ENCODE peak calls at places on chromosomes 13 and 19, in five cellular contexts. One of them, this sample, is unnamed.

GRCh38 chr19:52786078-52786463 is 520 bp downstream of the ZNF600 start:
- DNase-seq in uterus: peak
- DNase-seq in nucleus accumbens: no peak
- DNase-seq in hypothalamus: no peak
- DNase-seq in stimulated activated CD4-positive, alpha-beta T cell treated with anti-CD3 and anti-CD28 coated beads, Interleukin-1b, Interleukin-23, amount 100 ng/mL, for 24 hours: no peak
- DNase-seq in this sample: no peak

GRCh38 chr19:9836021-9836420 is 903 bp downstream of the PIN1 start:
- DNase-seq in uterus: no peak
- DNase-seq in nucleus accumbens: no peak
- DNase-seq in hypothalamus: no peak
- DNase-seq in stimulated activated CD4-positive, alpha-beta T cell treated with anti-CD3 and anti-CD28 coated beads, Interleukin-1b, Interleukin-23, amount 100 ng/mL, for 24 hours: no peak
- DNase-seq in this sample: no peak

GRCh38 chr19:47693903-47694302 is 19.3 kb upstream of the EHD2 start:
- DNase-seq in uterus: no peak
- DNase-seq in nucleus accumbens: no peak
- DNase-seq in hypothalamus: no peak
- DNase-seq in stimulated activated CD4-positive, alpha-beta T cell treated with anti-CD3 and anti-CD28 coated beads, Interleukin-1b, Interleukin-23, amount 100 ng/mL, for 24 hours: no peak
- DNase-seq in this sample: no peak

GRCh38 chr13:93398167-93398566 is 171.6 kb downstream of the GPC6 start:
- DNase-seq in uterus: no peak
- DNase-seq in nucleus accumbens: no peak
- DNase-seq in hypothalamus: no peak
- DNase-seq in stimulated activated CD4-positive, alpha-beta T cell treated with anti-CD3 and anti-CD28 coated beads, Interleukin-1b, Interleukin-23, amount 100 ng/mL, for 24 hours: no peak
- DNase-seq in this sample: no peak

GRCh38 chr19:45885556-45886426 is at the start of gene IRF2BP1:
- DNase-seq in uterus: peak
- DNase-seq in nucleus accumbens: peak
- DNase-seq in hypothalamus: peak
- DNase-seq in stimulated activated CD4-positive, alpha-beta T cell treated with anti-CD3 and anti-CD28 coated beads, Interleukin-1b, Interleukin-23, amount 100 ng/mL, for 24 hours: peak
- DNase-seq in this sample: no peak

GRCh38 chr19:17811103-17811502 is 10.2 kb downstream of the INSL3 start:
- DNase-seq in uterus: no peak
- DNase-seq in nucleus accumbens: no peak
- DNase-seq in hypothalamus: no peak
- DNase-seq in stimulated activated CD4-positive, alpha-beta T cell treated with anti-CD3 and anti-CD28 coated beads, Interleukin-1b, Interleukin-23, amount 100 ng/mL, for 24 hours: no peak
- DNase-seq in this sample: no peak

GRCh38 chr13:44918323-44919102 is 70.8 kb downstream of the NUFIP1 start:
- DNase-seq in uterus: peak
- DNase-seq in nucleus accumbens: peak
- DNase-seq in hypothalamus: no peak
- DNase-seq in stimulated activated CD4-positive, alpha-beta T cell treated with anti-CD3 and anti-CD28 coated beads, Interleukin-1b, Interleukin-23, amount 100 ng/mL, for 24 hours: peak
- DNase-seq in this sample: peak

GRCh38 chr19:14371321-14371821 is 9.9 kb upstream of the ADGRE5 start:
- DNase-seq in uterus: peak
- DNase-seq in nucleus accumbens: no peak
- DNase-seq in hypothalamus: no peak
- DNase-seq in stimulated activated CD4-positive, alpha-beta T cell treated with anti-CD3 and anti-CD28 coated beads, Interleukin-1b, Interleukin-23, amount 100 ng/mL, for 24 hours: no peak
- DNase-seq in this sample: no peak

GRCh38 chr19:48230555-48231129 is 25.1 kb downstream of the CARD8 start:
- DNase-seq in uterus: no peak
- DNase-seq in nucleus accumbens: no peak
- DNase-seq in hypothalamus: no peak
- DNase-seq in stimulated activated CD4-positive, alpha-beta T cell treated with anti-CD3 and anti-CD28 coated beads, Interleukin-1b, Interleukin-23, amount 100 ng/mL, for 24 hours: no peak
- DNase-seq in this sample: no peak

GRCh38 chr13:36124236-36124822 is 6.9 kb downstream of the DCLK1 start:
- DNase-seq in uterus: no peak
- DNase-seq in nucleus accumbens: no peak
- DNase-seq in hypothalamus: no peak
- DNase-seq in stimulated activated CD4-positive, alpha-beta T cell treated with anti-CD3 and anti-CD28 coated beads, Interleukin-1b, Interleukin-23, amount 100 ng/mL, for 24 hours: no peak
- DNase-seq in this sample: no peak